ENCODE peak calls at places on chromosome 6, in ten cellular contexts. J, V, Y, P, L, S, O, W, E and T are unnamed samples.

GRCh38 chr6:157224957-157225574 is 98.3 kb downstream of the TMEM242 start:
- DNase-seq in Y (no peak), O (peak), P (no peak), E (no peak), V (no peak), W (no peak), J (no peak), S (no peak), L (no peak), T (peak)

GRCh38 chr6:5205877-5206840 is 54.6 kb downstream of the LYRM4 start:
- DNase-seq in P (no peak), V (peak), J (peak), Y (no peak), O (peak), L (no peak), E (peak), W (no peak), S (no peak), T (no peak)

GRCh38 chr6:116363759-116364158 is 7.0 kb upstream of the DSE start:
- DNase-seq in E (no peak), P (no peak), L (no peak), J (no peak), W (no peak), V (no peak), Y (no peak), S (no peak), O (no peak), T (no peak)

GRCh38 chr6:18410412-18410811 is 23.3 kb downstream of the RNF144B start:
- DNase-seq in P (no peak), W (no peak), V (no peak), L (no peak), S (no peak), J (no peak), E (no peak), Y (no peak), O (no peak), T (no peak)

GRCh38 chr6:12136905-12137304 is 124.8 kb downstream of the HIVEP1 start:
- DNase-seq in S (no peak), Y (no peak), E (no peak), W (no peak), J (no peak), P (no peak), O (no peak), L (no peak), V (no peak), T (no peak)

GRCh38 chr6:162124710-162125435 is 602.7 kb downstream of the PRKN start:
- DNase-seq in O (no peak), S (no peak), W (no peak), L (no peak), Y (no peak), J (no peak), V (no peak), P (no peak), E (no peak), T (no peak)

GRCh38 chr6:20652691-20653479 is 118.6 kb downstream of the CDKAL1 start:
- DNase-seq in S (no peak), P (no peak), L (no peak), V (no peak), J (no peak), Y (no peak), W (no peak), E (no peak), O (no peak), T (no peak)

GRCh38 chr6:106369739-106370138 is 9.2 kb downstream of the CRYBG1 start:
- DNase-seq in O (no peak), J (no peak), W (no peak), Y (no peak), E (no peak), P (no peak), L (no peak), V (no peak), S (no peak), T (no peak)

GRCh38 chr6:29131691-29132090 is 23.8 kb downstream of the OR2J3 start:
- DNase-seq in P (no peak), O (no peak), L (no peak), E (no peak), Y (no peak), J (no peak), V (no peak), S (no peak), W (no peak), T (no peak)

DNA sequence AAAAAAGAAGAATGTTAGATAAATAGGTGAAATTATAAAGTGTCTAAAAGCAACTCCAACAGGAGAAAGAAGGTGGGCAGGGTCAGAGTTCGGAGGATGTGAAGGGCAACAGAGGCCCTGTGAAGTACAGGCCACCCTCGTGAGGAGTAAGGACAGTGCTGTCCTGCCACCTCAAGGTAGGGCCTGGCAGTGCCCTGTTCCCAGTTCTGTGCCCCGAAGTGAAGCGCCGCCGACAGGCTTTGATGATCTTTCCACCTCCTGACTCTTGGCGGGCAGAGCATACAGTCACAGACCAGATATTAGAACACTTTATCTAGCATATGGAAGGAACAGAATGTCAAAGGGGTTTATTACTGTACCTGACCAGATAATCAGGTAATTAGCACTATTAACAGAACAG is 75.8 kb downstream of the GJA10 start:
- DNase-seq in E (no peak), J (no peak), W (no peak), V (no peak), S (no peak), P (no peak), O (no peak), L (no peak), Y (no peak), T (no peak)
- TF ChIP-seq CTCF in E (no peak), J (no peak), W (peak), V (no peak), S (peak), P (no peak), O (no peak), L (no peak), Y (peak), T (no peak)

GRCh38 chr6:166252601-166253000 is 55.6 kb downstream of the PRR18 start:
- DNase-seq in L (no peak), Y (no peak), O (no peak), S (no peak), E (no peak), V (no peak), P (no peak), W (no peak), J (no peak), T (peak)
- TF ChIP-seq POLR2AphosphoS5 in L (no peak), Y (no peak), O (no peak), S (no peak), E (no peak), V (no peak), P (no peak), W (no peak), J (no peak), T (no peak)

GRCh38 chr6:170480045-170480714 is 72.9 kb downstream of the PSMB1 start:
- DNase-seq in J (no peak), S (peak), E (no peak), W (no peak), O (no peak), P (no peak), Y (no peak), L (no peak), V (peak), T (no peak)
- TF ChIP-seq CTCF in J (no peak), S (peak), E (peak), W (no peak), O (peak), P (no peak), Y (no peak), L (no peak), V (no peak), T (no peak)

DNA sequence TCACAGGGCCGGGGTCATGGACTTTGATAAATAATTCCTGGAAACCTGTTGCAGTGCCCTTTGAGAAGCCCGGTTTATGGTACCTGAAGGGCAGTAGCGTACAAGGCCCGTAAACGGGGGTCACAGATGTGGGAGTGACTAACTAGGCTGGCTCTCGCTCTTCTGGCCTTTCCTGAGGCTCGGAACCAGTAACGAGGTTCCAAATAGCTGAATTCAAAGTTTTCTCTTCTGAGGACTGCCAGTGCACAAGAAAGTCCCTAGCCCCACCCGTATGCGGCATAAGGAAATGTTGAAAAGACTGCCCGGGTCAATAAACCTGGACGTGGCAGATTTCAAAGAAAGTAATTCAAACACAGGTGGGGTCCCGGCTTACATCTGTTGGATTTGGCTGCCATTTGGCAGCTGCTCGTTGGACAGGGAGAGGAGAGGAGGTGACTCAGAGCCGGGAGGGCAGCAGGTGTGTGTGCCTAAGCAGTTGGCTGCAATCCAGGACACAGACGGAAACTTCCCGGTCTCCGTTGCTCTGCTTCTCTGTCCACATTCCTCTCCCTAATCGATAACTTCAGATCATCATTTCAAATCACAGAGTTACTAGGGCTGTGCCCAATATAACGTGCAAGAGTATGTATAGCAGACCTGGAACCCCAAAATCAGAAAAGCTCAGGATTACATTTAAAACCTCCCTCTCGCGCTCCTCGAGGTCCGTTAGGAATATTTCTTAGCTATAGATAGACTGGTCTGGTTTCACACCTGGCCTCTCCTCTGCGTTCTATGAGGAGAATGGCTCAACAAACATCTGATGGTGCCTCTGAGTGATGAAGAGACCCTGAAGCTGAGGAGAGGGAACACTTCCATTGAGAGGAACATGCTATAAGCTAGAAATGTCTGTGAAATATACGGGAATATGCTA is 804 bp upstream of the GMDS start:
- DNase-seq in W (peak), Y (peak), S (peak), O (peak), L (peak), V (peak), P (no peak), E (peak), J (peak), T (peak)
- TF ChIP-seq POLR2AphosphoS5 in W (peak), Y (no peak), S (no peak), O (no peak), L (peak), V (no peak), P (no peak), E (peak), J (peak), T (no peak)